ENCODE peak calls at places on chromosomes 16 and 17, in five cellular contexts. M is K562, S is A549, N is tibial nerve, G is hepatocyte. B is an unnamed sample. For H3K4me1, the result is how much of the 10 kb centered on the place peaks cover.

GRCh38 chr16:57867000-57867561 is 64.8 kb upstream of the KIFC3 start:
- DNase-seq in M (no peak), S (no peak), N (no peak), G (no peak), B (peak)

GRCh38 chr17:40219073-40219860 is at the start of gene WIPF2:
- DNase-seq in M (peak), S (peak), N (peak), G (peak), B (peak)

GRCh38 chr16:75555213-75555706 is 792 bp downstream of the TMEM231 start:
- DNase-seq in M (peak), S (peak), N (peak), G (peak), B (peak)

GRCh38 chr16:65409505-65409904 is 287.6 kb upstream of the CDH11 start:
- DNase-seq in M (no peak), S (no peak), N (no peak), G (no peak), B (no peak)

GRCh38 chr17:39461911-39462641 is 790 bp downstream of the CDK12 start:
- DNase-seq in M (peak), S (no peak), N (peak), G (no peak), B (peak)

GRCh38 chr17:40602445-40603443 is 37.5 kb upstream of the CCR7 start:
- DNase-seq in M (no peak), S (no peak), N (no peak), G (no peak), B (no peak)

GRCh38 chr17:12536472-12536871 is 129.2 kb upstream of the MYOCD start:
- DNase-seq in M (no peak), S (no peak), N (no peak), G (no peak), B (no peak)

GRCh38 chr16:27638833-27639587 is 89.1 kb downstream of the KATNIP start:
- DNase-seq in M (no peak), S (no peak), N (no peak), G (no peak), B (no peak)

GRCh38 chr17:50917418-50917743 is 51.2 kb upstream of the TOB1 start:
- DNase-seq in M (no peak), S (no peak), N (no peak), G (no peak), B (no peak)

GRCh38 chr17:37744961-37745800 is at the start of gene HNF1B:
- DNase-seq in M (no peak), S (peak), N (no peak), G (peak), B (no peak)

GRCh38 chr17:78341559-78342437 is 18.1 kb downstream of the SOCS3 start:
- DNase-seq in M (peak), S (peak), N (no peak), G (peak), B (peak)

GRCh38 chr16:46857261-46857962 is 26.4 kb upstream of the C16orf87 start:
- DNase-seq in M (peak), S (peak), N (no peak), G (peak), B (peak)

GRCh38 chr16:63061319-63061718 is 1025.1 kb upstream of the CDH8 start:
- DNase-seq in M (no peak), S (no peak), N (no peak), G (no peak), B (no peak)

GRCh38 chr17:81251091-81251942 is 12.2 kb downstream of the NDUFAF8 start:
- DNase-seq in M (no peak), S (no peak), N (no peak), G (no peak), B (no peak)

GRCh38 chr17:76585649-76586593 is at the start of gene ST6GALNAC2:
- DNase-seq in M (no peak), S (peak), N (no peak), G (peak), B (no peak)

GRCh38 chr17:81028506-81028858 is 6.5 kb upstream of the BAIAP2 start:
- DNase-seq in M (no peak), S (no peak), N (no peak), G (peak), B (no peak)

GRCh38 chr16:82694239-82694874 is 67.6 kb downstream of the CDH13 start:
- DNase-seq in M (no peak), S (no peak), N (no peak), G (no peak), B (peak)

GRCh38 chr16:17414421-17414820 is 56.3 kb downstream of the XYLT1 start:
- DNase-seq in M (no peak), S (no peak), N (no peak), G (no peak), B (no peak)

GRCh38 chr16:1154887-1155331 is 2.0 kb downstream of the CACNA1H start:
- DNase-seq in M (no peak), S (peak), N (no peak), G (no peak), B (no peak)
- H3K4me1 ChIP-seq in M (under half), S (under half), N (under half), G (under half), B (under half)

GRCh38 chr16:85652431-85653221 is 36.1 kb downstream of the GINS2 start:
- DNase-seq in M (peak), S (peak), N (peak), G (peak), B (peak)
- H3K4me1 ChIP-seq in M (under half), S (under half), N (under half), G (under half), B (under half)

GRCh38 chr16:67438098-67438791 is 7.3 kb downstream of the HSD11B2 start:
- DNase-seq in M (no peak), S (no peak), N (no peak), G (no peak), B (no peak)
- H3K4me1 ChIP-seq in M (under half), S (under half), N (under half), G (under half), B (under half)

GRCh38 chr16:85568519-85568918 is 44.6 kb upstream of the GSE1 start:
- DNase-seq in M (peak), S (no peak), N (no peak), G (peak), B (no peak)

GRCh38 chr16:85565340-85565739 is 47.8 kb upstream of the GSE1 start:
- DNase-seq in M (no peak), S (no peak), N (no peak), G (no peak), B (no peak)

GRCh38 chr16:85565796-85566501 is 47.2 kb upstream of the GSE1 start:
- DNase-seq in M (no peak), S (no peak), N (no peak), G (no peak), B (no peak)

GRCh38 chr16:85567101-85567866 is 45.8 kb upstream of the GSE1 start:
- DNase-seq in M (peak), S (no peak), N (no peak), G (no peak), B (no peak)

GRCh38 chr16:85566502-85567100 is 46.5 kb upstream of the GSE1 start:
- DNase-seq in M (peak), S (no peak), N (no peak), G (no peak), B (peak)
- H3K4me1 ChIP-seq in M (half or more), S (under half), N (under half), G (half or more), B (half or more)

GRCh38 chr17:2179615-2180295 is 123.8 kb downstream of the SMG6 start:
- DNase-seq in M (no peak), S (no peak), N (peak), G (peak), B (no peak)

GRCh38 chr17:2180768-2181167 is 122.8 kb downstream of the SMG6 start:
- DNase-seq in M (no peak), S (no peak), N (no peak), G (no peak), B (no peak)

GRCh38 chr17:2183346-2183745 is 120.2 kb downstream of the SMG6 start:
- DNase-seq in M (no peak), S (no peak), N (no peak), G (no peak), B (no peak)

GRCh38 chr17:2178798-2179505 is 124.0 kb downstream of the HIC1 start:
- DNase-seq in M (no peak), S (no peak), N (no peak), G (no peak), B (no peak)

DNA sequence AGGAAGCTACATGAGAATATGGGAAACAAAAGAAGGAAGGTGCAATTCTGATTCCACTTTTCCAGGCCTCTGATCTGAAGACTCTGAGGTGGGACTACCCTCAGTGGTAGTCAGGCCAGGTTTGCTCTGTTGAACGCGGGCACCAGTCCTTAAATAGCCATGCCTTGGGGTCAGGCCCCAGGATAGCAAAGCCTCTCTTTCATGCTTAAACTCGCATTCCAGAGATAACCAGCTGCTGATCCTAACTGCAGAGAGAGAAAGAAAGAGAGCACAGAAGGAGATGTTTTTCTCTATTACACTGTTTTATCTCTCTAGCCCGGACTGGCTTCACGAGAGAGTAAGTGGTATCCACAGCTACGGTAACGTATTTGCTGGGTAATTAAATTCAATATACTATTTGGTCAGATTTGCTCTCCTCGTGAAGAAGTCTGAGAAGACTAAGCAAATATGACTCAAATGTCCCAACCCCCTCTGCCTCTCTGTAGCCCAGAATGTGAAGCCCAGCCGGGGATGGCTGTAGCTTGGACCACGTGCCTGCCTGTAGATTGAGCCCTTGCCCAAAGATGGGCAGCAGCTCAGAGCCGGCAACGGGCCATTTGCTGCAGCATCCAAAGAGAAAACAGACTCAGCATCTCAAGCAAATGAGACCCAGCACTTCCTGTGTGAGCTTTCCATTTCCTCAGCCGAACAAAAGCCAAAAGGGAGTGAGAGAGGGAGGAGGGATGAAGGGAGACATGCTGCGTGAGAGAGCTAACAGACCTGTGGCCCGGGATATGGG is 122.2 kb downstream of the SMG6 start:
- DNase-seq in M (no peak), S (no peak), N (no peak), G (peak), B (peak)
- H3K4me1 ChIP-seq in M (under half), S (under half), N (under half), G (half or more), B (under half)

DNA sequence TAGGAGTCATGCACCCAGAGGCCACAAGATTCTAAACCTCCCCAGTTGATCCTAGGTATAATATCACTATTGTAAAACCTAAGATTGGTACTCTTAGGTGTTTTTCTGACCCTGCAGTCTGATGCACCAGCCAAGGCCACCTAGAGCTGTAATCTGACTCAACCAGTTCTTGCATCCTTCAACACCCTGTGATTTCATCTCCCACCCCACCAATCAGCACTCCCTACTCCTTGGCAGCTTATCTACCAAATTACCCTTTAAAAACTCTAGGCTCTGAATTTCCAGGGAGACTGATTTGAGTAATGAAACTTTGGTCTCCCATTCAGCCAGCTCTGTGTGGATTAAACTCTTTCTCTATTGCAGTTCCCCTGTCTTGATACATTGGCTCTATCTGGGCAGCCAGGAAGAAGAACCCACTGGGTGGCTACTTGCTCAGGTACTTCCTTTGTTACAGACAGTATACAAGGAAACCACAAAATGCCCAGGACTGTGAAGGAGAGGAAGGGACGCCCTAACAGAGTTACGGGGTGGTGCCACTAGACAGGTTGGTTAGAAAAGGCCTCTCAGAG is 1.2 kb upstream of the CDIP1 start:
- DNase-seq in M (no peak), S (no peak), N (no peak), G (no peak), B (no peak)
- H3K4me1 ChIP-seq in M (under half), S (under half), N (under half), G (under half), B (under half)

GRCh38 chr17:57373071-57373470 is 116.7 kb downstream of the MSI2 start:
- DNase-seq in M (no peak), S (no peak), N (no peak), G (no peak), B (no peak)
- H3K4me1 ChIP-seq in M (under half), S (half or more), N (under half), G (under half), B (under half)

GRCh38 chr16:30054451-30054850 is 11.1 kb upstream of the ALDOA start:
- DNase-seq in M (no peak), S (no peak), N (no peak), G (no peak), B (no peak)
- H3K4me1 ChIP-seq in M (under half), S (under half), N (under half), G (under half), B (under half)